ENCODE peak calls at places on chromosomes 13 and 19, in nine cellular contexts. S is tibial nerve, T is H1, C is hepatocyte, A is HCT116, O is A673, D is colonic mucosa, Q is DND-41, F is A549. V is an unnamed sample. For H3K9me3, the result is how much of the 10 kb centered on the place peaks cover.

GRCh38 chr19:679418-680286 is 3.5 kb downstream of the FSTL3 start:
- DNase-seq in A (no peak), S (peak), Q (peak), F (peak), T (no peak), D (peak), C (peak), O (peak), V (no peak)

GRCh38 chr13:25377244-25377962 is 5.6 kb downstream of the ATP8A2 start:
- DNase-seq in Q (no peak), F (no peak), D (no peak), A (no peak), O (no peak), T (no peak), S (no peak), C (no peak), V (no peak)

GRCh38 chr13:26061947-26062346 is 10.1 kb upstream of the SHISA2 start:
- DNase-seq in A (no peak), Q (no peak), D (no peak), C (peak), O (no peak), S (no peak), T (no peak), F (no peak), V (no peak)

GRCh38 chr19:1408300-1409203 is 1.2 kb downstream of the DAZAP1 start:
- DNase-seq in O (peak), T (no peak), C (peak), S (no peak), A (no peak), Q (peak), F (no peak), D (peak), V (peak)

GRCh38 chr19:1360126-1360817 is 23.4 kb upstream of the NDUFS7 start:
- DNase-seq in A (no peak), S (no peak), Q (no peak), F (no peak), C (no peak), D (no peak), T (no peak), O (peak), V (no peak)

GRCh38 chr13:34752561-34752960 is 189.5 kb upstream of the NBEA start:
- DNase-seq in S (no peak), F (no peak), A (no peak), Q (no peak), T (no peak), O (no peak), C (no peak), D (no peak), V (no peak)

GRCh38 chr13:113981201-113981605 is 7.3 kb upstream of the C13orf46 start:
- DNase-seq in Q (no peak), S (peak), T (no peak), A (peak), D (peak), C (no peak), O (peak), F (peak), V (no peak)

GRCh38 chr13:110797230-110797877 is 83.9 kb downstream of the ING1 start:
- DNase-seq in C (no peak), O (no peak), T (no peak), D (no peak), F (no peak), A (no peak), S (no peak), Q (no peak), V (no peak)

GRCh38 chr13:65154661-65155447 is 2075.3 kb downstream of the PCDH9 start:
- DNase-seq in D (no peak), C (no peak), A (no peak), S (no peak), T (no peak), F (no peak), Q (no peak), O (no peak), V (no peak)

GRCh38 chr13:102128216-102128800 is 273.5 kb downstream of the FGF14 start:
- DNase-seq in Q (no peak), C (no peak), A (no peak), T (no peak), F (no peak), O (peak), D (no peak), S (no peak), V (no peak)

GRCh38 chr19:5138606-5139594 is 170.0 kb downstream of the KDM4B start:
- DNase-seq in F (no peak), O (peak), A (no peak), S (peak), Q (peak), C (no peak), T (no peak), D (peak), V (peak)

GRCh38 chr13:114166381-114167131 is 12.5 kb upstream of the CFAP97D2 start:
- DNase-seq in A (no peak), F (no peak), T (no peak), D (no peak), Q (no peak), O (no peak), C (no peak), S (no peak), V (no peak)

GRCh38 chr19:29285878-29286277 is 72.9 kb upstream of the UQCRFS1 start:
- DNase-seq in D (no peak), O (no peak), Q (no peak), T (peak), A (no peak), C (no peak), F (no peak), S (no peak), V (no peak)

GRCh38 chr19:19457691-19458090 is 52.2 kb downstream of the GATAD2A start:
- DNase-seq in O (no peak), C (no peak), D (no peak), A (no peak), Q (no peak), F (no peak), T (no peak), S (no peak), V (no peak)

GRCh38 chr13:51937320-51938290 is 73.6 kb downstream of the ATP7B start:
- DNase-seq in S (no peak), A (no peak), T (no peak), Q (no peak), D (no peak), O (no peak), F (no peak), C (no peak), V (no peak)

GRCh38 chr19:17779281-17779930 is 15.5 kb upstream of the B3GNT3 start:
- DNase-seq in C (peak), A (peak), Q (no peak), T (peak), O (peak), F (peak), S (peak), D (peak), V (no peak)

GRCh38 chr13:110713981-110714797 is 689 bp downstream of the ING1 start:
- DNase-seq in O (peak), C (peak), A (no peak), D (peak), T (no peak), Q (peak), S (peak), F (no peak), V (peak)

GRCh38 chr13:98416408-98416807 is 160.5 kb downstream of the STK24 start:
- DNase-seq in T (no peak), F (no peak), D (peak), A (no peak), O (no peak), Q (no peak), C (peak), S (no peak), V (no peak)
- H3K27ac ChIP-seq in T (no peak), F (no peak), D (peak), A (no peak), O (no peak), Q (no peak), C (peak), S (no peak), V (no peak)

DNA sequence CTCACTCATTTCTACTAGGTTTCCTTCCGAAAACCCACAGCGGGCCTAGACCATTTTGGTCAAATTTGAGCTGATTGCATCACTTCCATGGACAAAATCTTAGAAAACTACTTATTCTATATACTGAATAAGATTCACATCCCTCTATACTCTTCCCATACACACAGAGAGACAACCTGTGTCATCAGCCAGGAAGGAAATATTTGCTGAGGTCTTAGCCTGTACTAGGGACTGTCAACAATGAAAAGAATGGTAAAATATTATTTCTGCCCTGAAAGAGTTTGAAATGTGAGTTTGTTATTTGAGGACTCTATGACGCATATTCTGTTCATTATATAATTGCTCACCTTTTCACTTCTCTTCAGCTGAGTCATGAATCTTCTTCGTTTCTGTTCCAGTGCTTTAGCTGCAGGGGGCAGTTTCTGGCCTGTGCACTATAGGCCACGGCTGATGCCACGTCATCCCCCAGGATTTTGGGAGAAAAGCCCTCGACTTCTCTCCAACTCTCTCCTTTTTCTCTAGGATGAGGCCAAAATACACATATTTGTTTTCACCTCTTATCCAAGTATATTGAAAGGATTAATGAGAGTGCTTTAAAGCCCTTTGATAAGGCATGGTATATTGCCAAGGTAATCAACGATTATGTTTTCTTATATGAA is 47.7 kb downstream of the GSX1 start:
- DNase-seq in O (no peak), T (no peak), D (no peak), C (no peak), S (no peak), A (peak), Q (no peak), F (peak), V (no peak)
- H3K9me3 ChIP-seq in O (under half), T (under half), D (under half), C (under half), S (under half), A (under half), Q (under half), F (under half), V (under half)

GRCh38 chr13:37211542-37211941 is 106.1 kb upstream of the CSNK1A1L start:
- DNase-seq in C (no peak), F (no peak), T (no peak), D (no peak), O (no peak), A (no peak), Q (no peak), S (no peak), V (no peak)

DNA sequence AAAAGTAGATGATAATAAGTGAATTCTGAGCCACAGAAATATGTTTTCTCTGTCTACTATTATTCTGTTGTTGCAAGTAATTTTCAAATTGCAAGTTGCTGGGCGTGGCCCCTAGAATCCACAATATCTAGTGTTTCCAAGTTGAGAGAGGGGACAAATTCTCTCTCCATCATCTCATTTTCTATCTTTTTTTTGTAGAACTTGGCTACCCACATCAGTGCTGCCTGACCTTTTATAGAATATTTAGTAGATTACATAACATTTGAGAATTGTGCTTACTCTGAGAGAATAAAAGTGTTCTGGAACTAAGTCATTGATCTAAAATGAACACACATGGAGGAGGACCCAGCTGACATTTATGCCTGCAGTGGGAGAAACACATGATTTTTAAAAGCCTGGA is 110.9 kb upstream of the CSNK1A1L start:
- DNase-seq in A (no peak), S (no peak), C (no peak), T (no peak), O (no peak), D (no peak), F (no peak), Q (no peak), V (no peak)
- TF ChIP-seq CTCF in A (no peak), S (no peak), C (no peak), T (no peak), O (no peak), D (no peak), F (no peak), Q (no peak), V (no peak)

GRCh38 chr13:107069107-107069776 is 501.3 kb upstream of the ARGLU1 start:
- DNase-seq in S (no peak), A (no peak), D (no peak), O (no peak), C (peak), Q (no peak), T (no peak), F (no peak), V (no peak)
- H3K27ac ChIP-seq in S (no peak), A (no peak), D (no peak), O (no peak), C (no peak), Q (no peak), T (no peak), F (no peak), V (no peak)

GRCh38 chr19:22783651-22784050 is 300 bp downstream of the ZNF99 start:
- DNase-seq in F (no peak), D (no peak), O (no peak), Q (no peak), A (no peak), S (no peak), C (no peak), T (no peak), V (no peak)
- H3K9me3 ChIP-seq in F (under half), D (under half), O (under half), Q (under half), A (under half), S (under half), C (under half), T (under half), V (under half)

GRCh38 chr19:48194041-48194871 is 23.8 kb downstream of the ZSWIM9 start:
- DNase-seq in C (no peak), S (no peak), D (no peak), F (no peak), O (no peak), A (no peak), Q (no peak), T (no peak), V (no peak)

GRCh38 chr19:48186541-48186991 is 16.1 kb downstream of the ZSWIM9 start:
- DNase-seq in S (no peak), A (no peak), O (no peak), C (no peak), T (no peak), Q (no peak), F (no peak), D (no peak), V (no peak)

GRCh38 chr19:48192750-48193149 is 22.3 kb downstream of the ZSWIM9 start:
- DNase-seq in F (no peak), A (no peak), T (no peak), S (no peak), O (no peak), Q (no peak), D (no peak), C (no peak), V (no peak)

GRCh38 chr19:48186015-48186414 is 15.5 kb downstream of the ZSWIM9 start:
- DNase-seq in C (no peak), O (no peak), D (no peak), F (no peak), A (no peak), T (no peak), Q (no peak), S (no peak), V (no peak)

GRCh38 chr19:48190288-48191284 is 20.1 kb downstream of the ZSWIM9 start:
- DNase-seq in O (peak), Q (no peak), A (peak), S (no peak), T (peak), C (peak), D (no peak), F (no peak), V (peak)
- TF ChIP-seq CTCF in O (peak), Q (no peak), A (peak), S (no peak), T (peak), C (peak), D (no peak), F (no peak), V (no peak)

V was measured in CD4-positive, alpha-beta T cell.